ENCODE peak calls at places on chromosomes 13 and 19, in six cellular contexts. O is effector CD4-positive, alpha-beta T cell; C is Right ventricle myocardium superior; X is activated CD4-positive, alpha-beta T cell treated with anti-CD3 and anti-CD28 coated beads, Interleukin-2, amount 10 ng/mL, durations not matched to agents 7 days and 5 days; B is mammary epithelial cell; F is foreskin fibroblast. M is an unnamed sample.

GRCh38 chr19:29475469-29475868 is 50.3 kb upstream of the VSTM2B start:
- DNase-seq in O (no peak), B (no peak), F (no peak), C (no peak), X (no peak), M (no peak)

GRCh38 chr13:34207334-34207733 is 389.4 kb downstream of the RFC3 start:
- DNase-seq in X (no peak), O (no peak), C (peak), F (peak), B (peak), M (peak)

GRCh38 chr19:12778020-12778904 is 2.9 kb upstream of the HOOK2 start:
- DNase-seq in O (peak), X (peak), B (peak), F (peak), C (peak), M (no peak)

GRCh38 chr13:40706439-40706838 is 40.0 kb upstream of the FOXO1 start:
- DNase-seq in C (no peak), B (no peak), O (no peak), X (peak), F (no peak), M (no peak)

GRCh38 chr13:80399340-80400163 is 58.6 kb upstream of the SPRY2 start:
- DNase-seq in F (peak), X (peak), B (peak), O (no peak), C (no peak), M (no peak)

GRCh38 chr13:32246468-32246867 is 68.7 kb downstream of the ZAR1L start:
- DNase-seq in O (no peak), B (peak), X (peak), C (peak), F (peak), M (no peak)

GRCh38 chr19:13505761-13506549 is at the start of gene CACNA1A:
- DNase-seq in X (no peak), O (no peak), F (peak), C (no peak), B (no peak), M (no peak)

GRCh38 chr13:75326173-75327131 is 155.5 kb downstream of the TBC1D4 start:
- DNase-seq in C (no peak), O (peak), B (peak), X (peak), F (no peak), M (no peak)

GRCh38 chr19:13164370-13165090 is 14.3 kb downstream of the IER2 start:
- DNase-seq in F (no peak), X (peak), C (peak), O (peak), B (peak), M (no peak)

GRCh38 chr19:48842744-48843162 is 6.5 kb upstream of the HSD17B14 start:
- DNase-seq in C (no peak), B (no peak), F (no peak), O (peak), X (peak), M (no peak)

GRCh38 chr19:47124937-47125668 is 5.5 kb upstream of the SAE1 start:
- DNase-seq in B (peak), X (no peak), O (no peak), F (peak), C (no peak), M (no peak)

GRCh38 chr13:97648171-97648880 is 214.4 kb downstream of the RAP2A start:
- DNase-seq in F (no peak), X (no peak), B (peak), C (no peak), O (no peak), M (no peak)

GRCh38 chr19:48779636-48780035 is 24.3 kb downstream of the FGF21 start:
- DNase-seq in X (no peak), F (no peak), B (no peak), O (no peak), C (no peak), M (no peak)

GRCh38 chr19:49691243-49692101 is 556 bp downstream of the CPT1C start:
- DNase-seq in F (peak), B (no peak), O (no peak), C (peak), X (no peak), M (no peak)

M was measured in AG09309.